ENCODE peak calls at places on chromosomes 16 and 17, in seven cellular contexts. E is posterior cingulate gyrus, X is NCI-H345, T is endothelial cell, B is MCF 10A, A is EH, W is cardiac fibroblast. C is an unnamed sample.

GRCh38 chr17:77376795-77377751 is 236.3 kb downstream of the SEC14L1 start:
- DNase-seq in W (peak; percentile 36), B (no peak), E (peak; percentile 74), A (no peak), X (no peak), T (no peak), C (no peak)

GRCh38 chr17:21089933-21090888 is 36.6 kb upstream of the DHRS7B start:
- DNase-seq in B (no peak), X (no peak), E (no peak), T (no peak), A (no peak), W (no peak), C (no peak)

GRCh38 chr16:85707528-85708095 is 18.9 kb upstream of the GINS2 start:
- DNase-seq in T (no peak), E (no peak), W (no peak), B (no peak), X (peak; percentile 65), A (no peak), C (no peak)

GRCh38 chr16:70396209-70396904 is 42.5 kb downstream of the ST3GAL2 start:
- DNase-seq in X (no peak), A (peak; percentile 52), E (no peak), T (no peak), B (no peak), W (peak; percentile 14), C (no peak)

GRCh38 chr16:52578007-52578828 is 31.3 kb upstream of the TOX3 start:
- DNase-seq in W (no peak), B (no peak), A (no peak), E (no peak), T (no peak), X (no peak), C (no peak)

GRCh38 chr17:75837899-75838298 is 6.3 kb downstream of the UNC13D start:
- DNase-seq in B (no peak), W (no peak), A (no peak), X (no peak), T (no peak), E (peak; percentile 72), C (no peak)

GRCh38 chr16:22627043-22627442 is 116.4 kb downstream of the NPIPB5 start:
- DNase-seq in W (no peak), A (no peak), T (no peak), X (no peak), B (no peak), E (peak; percentile 76), C (no peak)

GRCh38 chr16:69513180-69513966 is 52.4 kb upstream of the NFAT5 start:
- DNase-seq in X (no peak), E (no peak), A (peak; percentile 97), B (peak; percentile 45), W (no peak), T (no peak), C (no peak)

GRCh38 chr17:20095366-20096080 is 86.4 kb downstream of the SPECC1 start:
- DNase-seq in W (peak; percentile 51), X (peak; percentile 33), A (peak; percentile 55), T (peak; percentile 60), B (peak; percentile 16), E (peak; percentile 96), C (no peak)

GRCh38 chr17:6084226-6085161 is 14.3 kb downstream of the WSCD1 start:
- DNase-seq in B (no peak), X (no peak), W (no peak), A (no peak), E (peak; percentile 98), T (no peak), C (no peak)

GRCh38 chr16:72427001-72427785 is 255.2 kb upstream of the PMFBP1 start:
- DNase-seq in X (peak; percentile 63), B (no peak), A (no peak), E (no peak), T (no peak), W (no peak), C (no peak)

GRCh38 chr17:752620-753219 is 656 bp upstream of the GEMIN4 start:
- DNase-seq in B (no peak), E (peak; percentile 89), X (peak; percentile 51), T (no peak), W (peak; percentile 65), A (peak; percentile 46), C (no peak)

GRCh38 chr17:82845163-82845807 is 5.5 kb upstream of the ZNF750 start:
- DNase-seq in E (peak; percentile 66), X (no peak), W (no peak), B (no peak), T (peak; percentile 39), A (no peak), C (no peak)

GRCh38 chr17:73584049-73584448 is 60.2 kb downstream of the SDK2 start:
- DNase-seq in E (peak; percentile 69), X (no peak), T (no peak), W (no peak), A (no peak), B (no peak), C (no peak)

GRCh38 chr17:41654134-41654907 is 29.9 kb upstream of the KRT17 start:
- DNase-seq in E (no peak), B (peak; percentile 97), A (no peak), W (no peak), T (no peak), X (no peak), C (no peak)

GRCh38 chr17:80389011-80389995 is 25.7 kb upstream of the ENDOV start:
- DNase-seq in B (no peak), A (peak; percentile 75), E (no peak), W (no peak), X (no peak), T (no peak), C (no peak)

GRCh38 chr17:13777003-13777402 is 175.3 kb upstream of the HS3ST3A1 start:
- DNase-seq in X (no peak), W (no peak), E (no peak), A (no peak), T (no peak), B (peak; percentile 17), C (no peak)

GRCh38 chr17:43330876-43331639 is 67.7 kb upstream of the ARL4D start:
- DNase-seq in X (no peak), W (no peak), T (no peak), A (no peak), E (no peak), B (no peak), C (no peak)

GRCh38 chr17:56359518-56359917 is 206.2 kb downstream of the ANKFN1 start:
- DNase-seq in A (no peak), X (no peak), W (no peak), B (peak; percentile 19), E (no peak), T (no peak), C (no peak)

GRCh38 chr16:79362312-79362970 is 238.1 kb downstream of the MAF start:
- DNase-seq in T (no peak), B (no peak), W (no peak), E (no peak), X (no peak), A (no peak), C (no peak)

GRCh38 chr17:81659038-81659437 is 2.7 kb upstream of the PDE6G start:
- DNase-seq in A (no peak), E (no peak), W (no peak), B (no peak), X (no peak), T (no peak), C (no peak)

GRCh38 chr17:30586818-30587595 is 109.8 kb downstream of the GOSR1 start:
- DNase-seq in T (no peak), B (peak; percentile 22), E (no peak), W (peak; percentile 84), A (peak; percentile 84), X (no peak), C (no peak)

GRCh38 chr17:14730821-14731220 is 429.9 kb downstream of the HS3ST3B1 start:
- DNase-seq in A (peak; percentile 58), B (peak; percentile 30), T (no peak), X (no peak), W (no peak), E (no peak), C (no peak)

GRCh38 chr16:67311607-67312449 is 14.7 kb downstream of the KCTD19 start:
- DNase-seq in A (peak; percentile 100), E (no peak), B (peak; percentile 94), T (no peak), X (no peak), W (peak; percentile 100), C (no peak)

GRCh38 chr17:7097940-7098339 is 16.7 kb downstream of the ASGR2 start:
- DNase-seq in E (no peak), X (no peak), T (no peak), B (no peak), A (no peak), W (peak; percentile 18), C (no peak)

GRCh38 chr17:37361543-37361942 is 14.2 kb upstream of the C17orf78 start:
- DNase-seq in W (no peak), B (peak; percentile 96), X (no peak), A (no peak), T (no peak), E (peak; percentile 12), C (no peak)

GRCh38 chr16:79372504-79373184 is 227.9 kb downstream of the MAF start:
- DNase-seq in E (no peak), T (no peak), B (peak; percentile 94), A (no peak), W (peak; percentile 2), X (no peak), C (no peak)

GRCh38 chr17:83203472-83204221 is 124.2 kb downstream of the METRNL start:
- DNase-seq in B (no peak), W (peak; percentile 61), T (no peak), A (no peak), E (peak; percentile 78), X (no peak), C (no peak)

GRCh38 chr16:50298075-50298460 is 31.7 kb downstream of the ADCY7 start:
- DNase-seq in W (no peak), B (no peak), T (no peak), X (no peak), A (no peak), E (peak; percentile 39), C (no peak)